ENCODE peak calls at places on chromosomes 16 and 17, in nine cellular contexts. C is uterus, M is breast epithelium, U is SK-N-SH, F is fibroblast of lung, R is endodermal cell, I is stomach, Y is cardiac muscle cell, Z is colonic mucosa. G is an unnamed sample. For H3K27me3, the result is how much of the 10 kb centered on the place peaks cover.

GRCh38 chr16:10981697-10982216 is 37.4 kb downstream of the CLEC16A start:
- DNase-seq in C (no peak), M (no peak), U (peak), F (peak), R (peak), I (no peak), Y (no peak), Z (no peak), G (no peak)

GRCh38 chr17:80252871-80253270 is 7.8 kb upstream of the RNF213 start:
- DNase-seq in C (no peak), M (peak), U (peak), F (peak), R (peak), I (peak), Y (peak), Z (peak), G (no peak)

GRCh38 chr17:39676198-39676819 is 8.1 kb downstream of the PNMT start:
- DNase-seq in C (no peak), M (peak), U (no peak), F (no peak), R (peak), I (peak), Y (peak), Z (peak), G (peak)

GRCh38 chr17:7842950-7843535 is 9.0 kb downstream of the KDM6B start:
- DNase-seq in C (peak), M (peak), U (no peak), F (peak), R (peak), I (peak), Y (peak), Z (peak), G (no peak)

GRCh38 chr16:64152010-64152767 is 969.7 kb downstream of the CDH11 start:
- DNase-seq in C (no peak), M (no peak), U (peak), F (no peak), R (no peak), I (no peak), Y (no peak), Z (no peak), G (no peak)

GRCh38 chr16:66165879-66166278 is 200.6 kb upstream of the CDH5 start:
- DNase-seq in C (no peak), M (no peak), U (no peak), F (peak), R (no peak), I (no peak), Y (no peak), Z (no peak), G (no peak)

GRCh38 chr17:67615011-67615561 is 102.7 kb upstream of the NOL11 start:
- DNase-seq in C (no peak), M (no peak), U (no peak), F (no peak), R (peak), I (no peak), Y (no peak), Z (no peak), G (peak)

GRCh38 chr17:3659541-3660111 is 8.8 kb downstream of the TAX1BP3 start:
- DNase-seq in C (peak), M (peak), U (no peak), F (peak), R (peak), I (peak), Y (peak), Z (peak), G (peak)

GRCh38 chr16:89842471-89843408 is 14.5 kb downstream of the SPIRE2 start:
- DNase-seq in C (no peak), M (no peak), U (peak), F (no peak), R (no peak), I (no peak), Y (peak), Z (no peak), G (no peak)

GRCh38 chr17:43829738-43830137 is 3.2 kb downstream of the MPP3 start:
- DNase-seq in C (no peak), M (no peak), U (no peak), F (no peak), R (no peak), I (no peak), Y (no peak), Z (no peak), G (no peak)

GRCh38 chr17:5329784-5330557 is 47.9 kb downstream of the RABEP1 start:
- DNase-seq in C (no peak), M (no peak), U (no peak), F (no peak), R (no peak), I (no peak), Y (no peak), Z (no peak), G (no peak)

GRCh38 chr17:60542066-60542465 is 16.0 kb upstream of the APPBP2 start:
- DNase-seq in C (no peak), M (no peak), U (no peak), F (no peak), R (peak), I (no peak), Y (no peak), Z (no peak), G (no peak)

GRCh38 chr16:81424761-81425160 is 19.8 kb upstream of the CMIP start:
- DNase-seq in C (no peak), M (no peak), U (no peak), F (no peak), R (no peak), I (no peak), Y (no peak), Z (no peak), G (no peak)

GRCh38 chr17:2137342-2138098 is 82.6 kb downstream of the HIC1 start:
- DNase-seq in C (no peak), M (no peak), U (no peak), F (peak), R (peak), I (no peak), Y (peak), Z (no peak), G (no peak)

GRCh38 chr17:65783845-65784334 is 222.4 kb upstream of the AXIN2 start:
- DNase-seq in C (no peak), M (no peak), U (no peak), F (peak), R (no peak), I (no peak), Y (peak), Z (peak), G (no peak)

GRCh38 chr17:45428954-45429337 is 3.7 kb downstream of the ARHGAP27 start:
- DNase-seq in C (no peak), M (no peak), U (no peak), F (no peak), R (no peak), I (no peak), Y (no peak), Z (no peak), G (no peak)

GRCh38 chr17:33964344-33964979 is 290.6 kb upstream of the CCL2 start:
- DNase-seq in C (no peak), M (no peak), U (no peak), F (no peak), R (peak), I (no peak), Y (no peak), Z (peak), G (no peak)

GRCh38 chr16:85731179-85731578 is 19.7 kb downstream of the C16orf74 start:
- DNase-seq in C (no peak), M (no peak), U (no peak), F (no peak), R (no peak), I (no peak), Y (no peak), Z (no peak), G (no peak)

GRCh38 chr17:7656958-7657715 is 6.4 kb downstream of the ATP1B2 start:
- DNase-seq in C (peak), M (no peak), U (peak), F (peak), R (peak), I (no peak), Y (peak), Z (peak), G (peak)

GRCh38 chr17:72887917-72888316 is 204.6 kb downstream of the SLC39A11 start:
- DNase-seq in C (no peak), M (no peak), U (no peak), F (no peak), R (no peak), I (no peak), Y (peak), Z (no peak), G (no peak)

GRCh38 chr17:34730816-34731215 is 151.4 kb downstream of the TMEM132E start:
- DNase-seq in C (no peak), M (no peak), U (no peak), F (no peak), R (peak), I (no peak), Y (no peak), Z (no peak), G (no peak)

GRCh38 chr17:34998205-34998604 is 17.9 kb downstream of the LIG3 start:
- DNase-seq in C (no peak), M (peak), U (peak), F (peak), R (peak), I (peak), Y (peak), Z (peak), G (peak)

GRCh38 chr17:65688307-65688706 is 126.9 kb upstream of the AXIN2 start:
- DNase-seq in C (no peak), M (no peak), U (no peak), F (no peak), R (no peak), I (no peak), Y (no peak), Z (no peak), G (no peak)

GRCh38 chr16:50680907-50681885 is at the start of gene SNX20:
- DNase-seq in C (no peak), M (no peak), U (no peak), F (no peak), R (peak), I (peak), Y (no peak), Z (peak), G (no peak)

GRCh38 chr17:63431618-63431938 is 14.5 kb downstream of the CYB561 start:
- DNase-seq in C (no peak), M (no peak), U (no peak), F (no peak), R (no peak), I (no peak), Y (no peak), Z (no peak), G (peak)

GRCh38 chr17:75588546-75589016 is 981 bp downstream of the MYO15B start:
- DNase-seq in C (peak), M (no peak), U (no peak), F (no peak), R (no peak), I (peak), Y (no peak), Z (no peak), G (peak)

GRCh38 chr16:81210807-81211206 is 27.7 kb upstream of the BCO1 start:
- DNase-seq in C (no peak), M (no peak), U (no peak), F (no peak), R (no peak), I (no peak), Y (no peak), Z (no peak), G (no peak)

GRCh38 chr16:46853713-46854443 is 22.9 kb upstream of the C16orf87 start:
- DNase-seq in C (peak), M (peak), U (peak), F (peak), R (peak), I (peak), Y (peak), Z (peak), G (peak)

GRCh38 chr16:56606071-56606687 is 2.2 kb upstream of the MT2A start:
- DNase-seq in C (peak), M (peak), U (no peak), F (no peak), R (no peak), I (no peak), Y (peak), Z (peak), G (no peak)

GRCh38 chr16:17162560-17162959 is 308.2 kb downstream of the XYLT1 start:
- DNase-seq in C (no peak), M (no peak), U (no peak), F (no peak), R (no peak), I (no peak), Y (no peak), Z (no peak), G (no peak)

GRCh38 chr17:66373944-66374817 is 71.8 kb downstream of the PRKCA start:
- DNase-seq in C (no peak), M (no peak), U (peak), F (peak), R (peak), I (no peak), Y (peak), Z (peak), G (peak)

GRCh38 chr17:59378621-59379194 is 47.3 kb downstream of the YPEL2 start:
- DNase-seq in C (peak), M (no peak), U (no peak), F (peak), R (peak), I (no peak), Y (peak), Z (peak), G (no peak)

GRCh38 chr17:82213251-82214011 is 789 bp upstream of the CCDC57 start:
- DNase-seq in C (peak), M (no peak), U (peak), F (peak), R (peak), I (no peak), Y (peak), Z (no peak), G (peak)

DNA sequence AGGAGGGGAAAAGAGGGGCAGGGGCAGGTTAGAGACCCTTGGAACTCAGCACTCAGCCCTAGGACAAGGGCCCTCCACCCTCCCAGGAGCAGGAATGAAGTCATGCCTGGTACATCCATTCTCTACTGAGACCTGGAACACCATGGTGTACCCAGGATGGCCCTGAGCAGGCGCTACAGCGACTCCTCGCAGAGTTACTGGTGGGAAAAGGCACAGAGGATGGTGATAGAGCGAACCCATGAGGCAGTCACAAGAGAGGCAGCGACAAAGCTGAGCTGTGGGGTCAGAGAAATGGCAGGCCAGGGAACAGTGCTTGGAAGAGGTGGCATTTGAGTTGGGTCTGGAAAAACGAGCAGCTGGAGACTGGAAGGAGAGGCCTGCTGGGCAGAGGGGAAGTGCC is 37.5 kb downstream of the SRCIN1 start:
- DNase-seq in C (no peak), M (no peak), U (no peak), F (no peak), R (peak), I (no peak), Y (no peak), Z (no peak), G (no peak)
- H3K27me3 ChIP-seq in C (under half), M (under half), U (under half), F (half or more), R (half or more), I (half or more), Y (half or more), Z (under half), G (under half)

GRCh38 chr17:78977681-78977943 is 2.1 kb downstream of the LGALS3BP start:
- DNase-seq in C (no peak), M (no peak), U (no peak), F (no peak), R (no peak), I (no peak), Y (no peak), Z (no peak), G (no peak)
- H3K4me3 ChIP-seq in C (no peak), M (no peak), U (no peak), F (no peak), R (no peak), I (no peak), Y (no peak), Z (peak), G (peak)

GRCh38 chr16:3174618-3175148 is 13.3 kb upstream of the OR1F1 start:
- DNase-seq in C (no peak), M (no peak), U (no peak), F (no peak), R (peak), I (no peak), Y (no peak), Z (no peak), G (no peak)
- TF ChIP-seq CTCF in C (no peak), M (no peak), U (no peak), F (no peak), R (peak), I (no peak), Y (no peak), Z (no peak), G (no peak)

DNA sequence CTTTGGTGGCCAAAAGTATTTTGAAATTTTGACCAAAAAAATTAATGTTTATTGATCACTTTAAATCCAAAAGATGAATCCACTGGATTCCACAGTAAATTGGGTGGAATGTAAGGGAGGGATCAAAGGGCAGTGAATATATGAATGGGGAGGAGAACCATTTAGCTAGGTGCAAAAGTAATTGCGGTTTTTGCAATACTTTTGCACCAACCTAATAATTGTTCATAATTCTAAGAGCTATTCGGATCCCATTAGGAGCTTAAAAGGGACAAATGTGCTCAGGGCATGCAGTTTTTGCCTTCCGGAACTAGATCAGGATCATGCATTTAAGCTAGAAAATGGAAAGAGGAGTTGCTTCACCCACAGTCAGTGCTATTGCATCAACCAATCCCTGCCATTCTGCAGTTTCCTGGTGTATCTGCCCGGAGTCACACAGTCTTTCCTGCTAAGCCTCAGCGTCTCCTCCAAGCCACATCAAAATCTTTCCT is at the start of gene LPO:
- DNase-seq in C (no peak), M (no peak), U (no peak), F (no peak), R (peak), I (no peak), Y (no peak), Z (no peak), G (no peak)
- H3K27me3 ChIP-seq in C (under half), M (under half), U (half or more), F (under half), R (half or more), I (half or more), Y (half or more), Z (under half), G (under half)

GRCh38 chr16:69107311-69107962 is 2.0 kb downstream of the HAS3 start:
- DNase-seq in C (no peak), M (no peak), U (peak), F (peak), R (peak), I (peak), Y (no peak), Z (peak), G (peak)
- H3K4me3 ChIP-seq in C (no peak), M (peak), U (peak), F (no peak), R (peak), I (peak), Y (peak), Z (peak), G (peak)

DNA sequence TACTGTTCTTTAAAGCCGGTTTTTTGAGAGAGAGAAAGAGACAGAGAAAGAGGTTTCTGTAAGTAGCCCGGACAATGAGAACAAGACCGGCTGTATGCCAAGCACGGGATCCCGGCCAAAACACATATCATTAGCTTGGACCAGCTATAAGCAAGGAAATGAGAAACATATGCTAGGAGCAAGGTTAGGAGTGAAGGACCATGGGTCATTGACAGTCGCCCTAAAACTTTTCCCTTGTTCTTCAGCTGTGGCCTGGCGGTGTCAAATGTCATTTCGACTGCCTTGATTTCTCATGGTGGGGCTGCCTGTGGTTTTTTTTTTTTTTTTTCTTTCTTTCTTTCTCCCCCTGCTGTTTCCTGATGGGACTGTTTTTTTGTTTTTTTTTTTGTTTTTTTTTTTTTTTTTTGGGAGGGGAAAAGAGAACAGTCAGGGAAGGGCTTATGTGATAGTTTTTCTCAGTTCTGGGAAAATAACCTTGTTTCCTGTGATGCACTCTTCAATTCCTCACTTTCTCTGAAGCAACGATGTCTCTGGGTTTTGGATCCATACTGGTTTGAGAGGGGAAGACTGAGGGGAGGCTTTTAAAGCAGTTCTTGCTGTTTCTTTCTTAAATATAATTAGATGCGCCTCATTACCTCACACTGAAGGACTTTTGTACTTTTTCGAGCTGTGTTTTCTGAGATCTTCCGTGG is 124.8 kb upstream of the ZFHX3 start:
- DNase-seq in C (peak), M (peak), U (peak), F (peak), R (peak), I (peak), Y (peak), Z (peak), G (no peak)
- TF ChIP-seq CTCF in C (no peak), M (no peak), U (peak), F (peak), R (peak), I (peak), Y (peak), Z (peak), G (no peak)

GRCh38 chr16:13076878-13077277 is 175.5 kb downstream of the SHISA9 start:
- DNase-seq in C (no peak), M (no peak), U (no peak), F (no peak), R (no peak), I (no peak), Y (no peak), Z (no peak), G (no peak)

GRCh38 chr16:13083687-13084086 is 182.3 kb downstream of the SHISA9 start:
- DNase-seq in C (no peak), M (no peak), U (no peak), F (no peak), R (peak), I (no peak), Y (no peak), Z (peak), G (no peak)

GRCh38 chr16:13077816-13078215 is 176.4 kb downstream of the SHISA9 start:
- DNase-seq in C (no peak), M (no peak), U (no peak), F (no peak), R (no peak), I (no peak), Y (no peak), Z (no peak), G (no peak)

GRCh38 chr16:13084331-13084730 is 182.9 kb downstream of the SHISA9 start:
- DNase-seq in C (no peak), M (no peak), U (no peak), F (no peak), R (no peak), I (no peak), Y (no peak), Z (no peak), G (no peak)

DNA sequence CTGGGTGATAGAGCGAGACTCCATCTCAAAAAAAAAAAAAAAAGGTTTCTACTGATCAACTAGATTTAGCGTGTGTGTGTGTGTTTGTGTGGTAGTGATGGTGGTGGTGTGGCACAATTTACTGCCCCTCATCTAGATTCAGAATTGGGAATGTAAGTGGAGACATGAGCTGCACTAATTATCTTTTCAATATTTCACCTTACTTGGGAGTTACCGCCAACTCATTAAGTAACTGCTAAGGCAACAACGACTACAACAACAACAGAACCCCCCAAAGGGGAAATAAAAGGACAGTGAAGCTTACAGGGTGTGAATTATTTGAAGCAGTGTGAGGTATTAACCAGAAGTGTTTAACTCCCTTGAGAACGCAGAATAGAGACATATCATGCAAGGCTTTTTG is 180.4 kb downstream of the SHISA9 start:
- DNase-seq in C (no peak), M (no peak), U (no peak), F (no peak), R (no peak), I (no peak), Y (no peak), Z (no peak), G (no peak)
- H3K27me3 ChIP-seq in C (under half), M (under half), U (under half), F (under half), R (under half), I (under half), Y (under half), Z (under half), G (under half)